ENCODE peak calls at places on chromosome 17, in eight cellular contexts. One of them, this sample, is unnamed.

GRCh38 chr17:63827002-63827800 is at the start of the genes FTSJ3 and PSMC5:
- DNase-seq in hypothalamus: peak; percentile 93
- DNase-seq in neural crest cell: peak; percentile 90
- DNase-seq in amniotic stem cell: peak; percentile 87
- DNase-seq in naive B cell: peak; percentile 95
- DNase-seq in hippocampal formation: peak; percentile 96
- DNase-seq in cortex of kidney: no peak
- DNase-seq in SHP77 treated with DMSO at 0.1 percent for 48 hours: peak; percentile 90
- DNase-seq in this sample: peak; percentile 85

GRCh38 chr17:74566132-74566753 is 1.1 kb downstream of the CD300H start:
- DNase-seq in neural crest cell: peak; percentile 43
- DNase-seq in amniotic stem cell: no peak
- DNase-seq in cortex of kidney: no peak
- DNase-seq in naive B cell: peak; percentile 30
- DNase-seq in hippocampal formation: no peak
- DNase-seq in hypothalamus: no peak
- DNase-seq in SHP77 treated with DMSO at 0.1 percent for 48 hours: peak; percentile 14
- DNase-seq in this sample: no peak

GRCh38 chr17:42459983-42460300 is 1.3 kb downstream of the ATP6V0A1 start:
- DNase-seq in SHP77 treated with DMSO at 0.1 percent for 48 hours: no peak
- DNase-seq in neural crest cell: no peak
- DNase-seq in hypothalamus: no peak
- DNase-seq in amniotic stem cell: peak; percentile 21
- DNase-seq in hippocampal formation: no peak
- DNase-seq in naive B cell: peak; percentile 39
- DNase-seq in cortex of kidney: no peak
- DNase-seq in this sample: no peak

GRCh38 chr17:77832180-77832560 is 126.3 kb upstream of the TNRC6C start:
- DNase-seq in SHP77 treated with DMSO at 0.1 percent for 48 hours: no peak
- DNase-seq in cortex of kidney: no peak
- DNase-seq in neural crest cell: no peak
- DNase-seq in naive B cell: no peak
- DNase-seq in hippocampal formation: no peak
- DNase-seq in hypothalamus: no peak
- DNase-seq in amniotic stem cell: no peak
- DNase-seq in this sample: no peak

GRCh38 chr17:64269687-64270649 is 6.9 kb upstream of the TEX2 start:
- DNase-seq in hippocampal formation: peak; percentile 12
- DNase-seq in neural crest cell: no peak
- DNase-seq in cortex of kidney: no peak
- DNase-seq in naive B cell: no peak
- DNase-seq in amniotic stem cell: no peak
- DNase-seq in SHP77 treated with DMSO at 0.1 percent for 48 hours: no peak
- DNase-seq in hypothalamus: peak; percentile 53
- DNase-seq in this sample: no peak

GRCh38 chr17:77613181-77613580 is 345.3 kb upstream of the TNRC6C start:
- DNase-seq in SHP77 treated with DMSO at 0.1 percent for 48 hours: no peak
- DNase-seq in cortex of kidney: no peak
- DNase-seq in hypothalamus: no peak
- DNase-seq in amniotic stem cell: no peak
- DNase-seq in hippocampal formation: no peak
- DNase-seq in neural crest cell: no peak
- DNase-seq in naive B cell: no peak
- DNase-seq in this sample: no peak

GRCh38 chr17:42340691-42341127 is 47.5 kb downstream of the STAT3 start:
- DNase-seq in naive B cell: no peak
- DNase-seq in cortex of kidney: no peak
- DNase-seq in amniotic stem cell: no peak
- DNase-seq in hypothalamus: no peak
- DNase-seq in SHP77 treated with DMSO at 0.1 percent for 48 hours: no peak
- DNase-seq in hippocampal formation: no peak
- DNase-seq in neural crest cell: no peak
- DNase-seq in this sample: no peak

GRCh38 chr17:28811594-28812135 is 30.9 kb downstream of the FAM222B start:
- DNase-seq in hippocampal formation: peak; percentile 13
- DNase-seq in neural crest cell: no peak
- DNase-seq in naive B cell: no peak
- DNase-seq in amniotic stem cell: no peak
- DNase-seq in hypothalamus: no peak
- DNase-seq in cortex of kidney: no peak
- DNase-seq in SHP77 treated with DMSO at 0.1 percent for 48 hours: no peak
- DNase-seq in this sample: no peak

GRCh38 chr17:4205917-4206316 is 57.9 kb downstream of the ANKFY1 start:
- DNase-seq in naive B cell: no peak
- DNase-seq in hypothalamus: no peak
- DNase-seq in neural crest cell: no peak
- DNase-seq in SHP77 treated with DMSO at 0.1 percent for 48 hours: no peak
- DNase-seq in amniotic stem cell: no peak
- DNase-seq in hippocampal formation: no peak
- DNase-seq in cortex of kidney: no peak
- DNase-seq in this sample: no peak

GRCh38 chr17:61837175-61838051 is 25.9 kb downstream of the BRIP1 start:
- DNase-seq in amniotic stem cell: peak; percentile 61
- DNase-seq in hippocampal formation: peak; percentile 4
- DNase-seq in SHP77 treated with DMSO at 0.1 percent for 48 hours: peak; percentile 10
- DNase-seq in naive B cell: peak; percentile 45
- DNase-seq in cortex of kidney: no peak
- DNase-seq in hypothalamus: no peak
- DNase-seq in neural crest cell: peak; percentile 50
- DNase-seq in this sample: peak; percentile 44

GRCh38 chr17:46772879-46773620 is 45.4 kb downstream of the WNT3 start:
- DNase-seq in amniotic stem cell: no peak
- DNase-seq in naive B cell: peak; percentile 19
- DNase-seq in cortex of kidney: no peak
- DNase-seq in SHP77 treated with DMSO at 0.1 percent for 48 hours: no peak
- DNase-seq in hypothalamus: no peak
- DNase-seq in hippocampal formation: no peak
- DNase-seq in neural crest cell: no peak
- DNase-seq in this sample: no peak

GRCh38 chr17:74918906-74919305 is 4.1 kb downstream of the USH1G start:
- DNase-seq in neural crest cell: no peak
- DNase-seq in SHP77 treated with DMSO at 0.1 percent for 48 hours: no peak
- DNase-seq in cortex of kidney: no peak
- DNase-seq in naive B cell: no peak
- DNase-seq in hippocampal formation: no peak
- DNase-seq in hypothalamus: no peak
- DNase-seq in amniotic stem cell: no peak
- DNase-seq in this sample: no peak

GRCh38 chr17:75181608-75182318 is 996 bp downstream of the SUMO2 start:
- DNase-seq in SHP77 treated with DMSO at 0.1 percent for 48 hours: no peak
- DNase-seq in naive B cell: no peak
- DNase-seq in amniotic stem cell: no peak
- DNase-seq in hypothalamus: no peak
- DNase-seq in neural crest cell: no peak
- DNase-seq in cortex of kidney: no peak
- DNase-seq in hippocampal formation: no peak
- DNase-seq in this sample: no peak

GRCh38 chr17:75113798-75114551 is 4.2 kb downstream of the ARMC7 start:
- DNase-seq in neural crest cell: peak; percentile 92
- DNase-seq in cortex of kidney: no peak
- DNase-seq in naive B cell: peak; percentile 88
- DNase-seq in hypothalamus: peak; percentile 77
- DNase-seq in amniotic stem cell: peak; percentile 75
- DNase-seq in hippocampal formation: peak; percentile 86
- DNase-seq in SHP77 treated with DMSO at 0.1 percent for 48 hours: peak; percentile 83
- DNase-seq in this sample: peak; percentile 79

GRCh38 chr17:21495281-21495680 is 119.1 kb downstream of the KCNJ12 start:
- DNase-seq in naive B cell: no peak
- DNase-seq in SHP77 treated with DMSO at 0.1 percent for 48 hours: no peak
- DNase-seq in neural crest cell: no peak
- DNase-seq in hypothalamus: no peak
- DNase-seq in hippocampal formation: no peak
- DNase-seq in cortex of kidney: no peak
- DNase-seq in amniotic stem cell: no peak
- DNase-seq in this sample: no peak

GRCh38 chr17:60525624-60526514 is at the start of gene APPBP2:
- DNase-seq in naive B cell: peak; percentile 72
- DNase-seq in cortex of kidney: peak; percentile 83
- DNase-seq in SHP77 treated with DMSO at 0.1 percent for 48 hours: peak; percentile 44
- DNase-seq in amniotic stem cell: peak; percentile 64
- DNase-seq in neural crest cell: peak; percentile 68
- DNase-seq in hypothalamus: peak; percentile 91
- DNase-seq in hippocampal formation: peak; percentile 92
- DNase-seq in this sample: peak; percentile 47

GRCh38 chr17:50316016-50316587 is 29.8 kb upstream of the XYLT2 start:
- DNase-seq in naive B cell: no peak
- DNase-seq in hippocampal formation: no peak
- DNase-seq in hypothalamus: no peak
- DNase-seq in amniotic stem cell: no peak
- DNase-seq in SHP77 treated with DMSO at 0.1 percent for 48 hours: no peak
- DNase-seq in neural crest cell: no peak
- DNase-seq in cortex of kidney: no peak
- DNase-seq in this sample: no peak

GRCh38 chr17:50953831-50954601 is 87.9 kb upstream of the TOB1 start:
- DNase-seq in amniotic stem cell: no peak
- DNase-seq in hypothalamus: no peak
- DNase-seq in cortex of kidney: no peak
- DNase-seq in naive B cell: no peak
- DNase-seq in hippocampal formation: no peak
- DNase-seq in SHP77 treated with DMSO at 0.1 percent for 48 hours: peak; percentile 91
- DNase-seq in neural crest cell: no peak
- DNase-seq in this sample: peak; percentile 61

GRCh38 chr17:39576187-39576586 is 31.5 kb downstream of the NEUROD2 start:
- DNase-seq in naive B cell: no peak
- DNase-seq in SHP77 treated with DMSO at 0.1 percent for 48 hours: peak; percentile 38
- DNase-seq in neural crest cell: peak; percentile 37
- DNase-seq in hippocampal formation: no peak
- DNase-seq in amniotic stem cell: no peak
- DNase-seq in cortex of kidney: no peak
- DNase-seq in hypothalamus: peak; percentile 16
- DNase-seq in this sample: no peak

GRCh38 chr17:65660078-65660477 is 98.6 kb upstream of the AXIN2 start:
- DNase-seq in neural crest cell: no peak
- DNase-seq in SHP77 treated with DMSO at 0.1 percent for 48 hours: no peak
- DNase-seq in hypothalamus: no peak
- DNase-seq in hippocampal formation: no peak
- DNase-seq in naive B cell: no peak
- DNase-seq in cortex of kidney: no peak
- DNase-seq in amniotic stem cell: no peak
- DNase-seq in this sample: no peak

GRCh38 chr17:73644145-73645049 is at the start of gene SDK2:
- DNase-seq in hypothalamus: no peak
- DNase-seq in cortex of kidney: no peak
- DNase-seq in amniotic stem cell: no peak
- DNase-seq in SHP77 treated with DMSO at 0.1 percent for 48 hours: no peak
- DNase-seq in neural crest cell: peak; percentile 43
- DNase-seq in naive B cell: peak; percentile 30
- DNase-seq in hippocampal formation: no peak
- DNase-seq in this sample: no peak

GRCh38 chr17:79280822-79281572 is 206.4 kb downstream of the ENGASE start:
- DNase-seq in naive B cell: no peak
- DNase-seq in cortex of kidney: no peak
- DNase-seq in SHP77 treated with DMSO at 0.1 percent for 48 hours: no peak
- DNase-seq in hippocampal formation: no peak
- DNase-seq in neural crest cell: no peak
- DNase-seq in hypothalamus: no peak
- DNase-seq in amniotic stem cell: no peak
- DNase-seq in this sample: no peak

GRCh38 chr17:58112970-58113631 is 29.9 kb downstream of the DYNLL2 start:
- DNase-seq in hippocampal formation: peak; percentile 45
- DNase-seq in neural crest cell: peak; percentile 93
- DNase-seq in hypothalamus: peak; percentile 38
- DNase-seq in cortex of kidney: no peak
- DNase-seq in naive B cell: peak; percentile 64
- DNase-seq in amniotic stem cell: peak; percentile 45
- DNase-seq in SHP77 treated with DMSO at 0.1 percent for 48 hours: peak; percentile 32
- DNase-seq in this sample: peak; percentile 54

GRCh38 chr17:50396261-50397110 is 837 bp downstream of the LRRC59 start:
- DNase-seq in neural crest cell: no peak
- DNase-seq in cortex of kidney: no peak
- DNase-seq in amniotic stem cell: peak; percentile 14
- DNase-seq in naive B cell: no peak
- DNase-seq in hippocampal formation: no peak
- DNase-seq in hypothalamus: no peak
- DNase-seq in SHP77 treated with DMSO at 0.1 percent for 48 hours: no peak
- DNase-seq in this sample: no peak

GRCh38 chr17:13598353-13599167 is 3.2 kb downstream of the HS3ST3A1 start:
- DNase-seq in naive B cell: no peak
- DNase-seq in neural crest cell: no peak
- DNase-seq in amniotic stem cell: no peak
- DNase-seq in SHP77 treated with DMSO at 0.1 percent for 48 hours: no peak
- DNase-seq in hippocampal formation: no peak
- DNase-seq in hypothalamus: no peak
- DNase-seq in cortex of kidney: no peak
- DNase-seq in this sample: no peak

GRCh38 chr17:347309-347708 is 5.3 kb downstream of the RPH3AL start:
- DNase-seq in neural crest cell: no peak
- DNase-seq in naive B cell: no peak
- DNase-seq in hippocampal formation: no peak
- DNase-seq in amniotic stem cell: no peak
- DNase-seq in SHP77 treated with DMSO at 0.1 percent for 48 hours: no peak
- DNase-seq in hypothalamus: no peak
- DNase-seq in cortex of kidney: no peak
- DNase-seq in this sample: no peak

GRCh38 chr17:75810216-75810615 is 25.6 kb downstream of the UNK start:
- DNase-seq in hippocampal formation: no peak
- DNase-seq in SHP77 treated with DMSO at 0.1 percent for 48 hours: no peak
- DNase-seq in amniotic stem cell: no peak
- DNase-seq in cortex of kidney: no peak
- DNase-seq in hypothalamus: no peak
- DNase-seq in naive B cell: no peak
- DNase-seq in neural crest cell: no peak
- DNase-seq in this sample: no peak

GRCh38 chr17:59641799-59642484 is 22.2 kb downstream of the CLTC start:
- DNase-seq in cortex of kidney: no peak
- DNase-seq in naive B cell: peak; percentile 72
- DNase-seq in SHP77 treated with DMSO at 0.1 percent for 48 hours: no peak
- DNase-seq in hypothalamus: no peak
- DNase-seq in neural crest cell: no peak
- DNase-seq in amniotic stem cell: no peak
- DNase-seq in hippocampal formation: no peak
- DNase-seq in this sample: no peak

GRCh38 chr17:79954281-79955166 is 81.1 kb downstream of the TBC1D16 start:
- DNase-seq in cortex of kidney: no peak
- DNase-seq in neural crest cell: no peak
- DNase-seq in SHP77 treated with DMSO at 0.1 percent for 48 hours: no peak
- DNase-seq in hippocampal formation: no peak
- DNase-seq in hypothalamus: no peak
- DNase-seq in naive B cell: no peak
- DNase-seq in amniotic stem cell: no peak
- DNase-seq in this sample: no peak

GRCh38 chr17:79769596-79770520 is 8.1 kb upstream of the CBX2 start:
- DNase-seq in SHP77 treated with DMSO at 0.1 percent for 48 hours: no peak
- DNase-seq in naive B cell: no peak
- DNase-seq in amniotic stem cell: no peak
- DNase-seq in hippocampal formation: no peak
- DNase-seq in neural crest cell: no peak
- DNase-seq in hypothalamus: no peak
- DNase-seq in cortex of kidney: no peak
- DNase-seq in this sample: no peak

GRCh38 chr17:7177954-7178477 is 1.2 kb downstream of the ASGR1 start:
- DNase-seq in hippocampal formation: no peak
- DNase-seq in cortex of kidney: no peak
- DNase-seq in SHP77 treated with DMSO at 0.1 percent for 48 hours: peak; percentile 37
- DNase-seq in neural crest cell: no peak
- DNase-seq in hypothalamus: peak; percentile 7
- DNase-seq in amniotic stem cell: no peak
- DNase-seq in naive B cell: no peak
- DNase-seq in this sample: no peak

GRCh38 chr17:57655564-57655963 is 89.5 kb downstream of the CCDC182 start:
- DNase-seq in cortex of kidney: no peak
- DNase-seq in hypothalamus: no peak
- DNase-seq in neural crest cell: no peak
- DNase-seq in naive B cell: no peak
- DNase-seq in SHP77 treated with DMSO at 0.1 percent for 48 hours: no peak
- DNase-seq in hippocampal formation: no peak
- DNase-seq in amniotic stem cell: no peak
- DNase-seq in this sample: no peak